ENCODE peak calls at places on chromosome 7, in four cellular contexts. S is psoas muscle; U is CD8-positive, alpha-beta T cell; E is AG04449. B is an unnamed sample.

GRCh38 chr7:29287366-29287765 is 92.8 kb downstream of the CHN2 start:
- DNase-seq in S (no peak), U (no peak), E (no peak), B (no peak)

GRCh38 chr7:17633099-17633498 is 307.2 kb downstream of the SNX13 start:
- DNase-seq in E (no peak), S (no peak), U (no peak), B (no peak)

GRCh38 chr7:47514818-47515217 is 67.1 kb downstream of the TNS3 start:
- DNase-seq in S (no peak), U (no peak), E (no peak), B (no peak)

GRCh38 chr7:101858437-101859385 is 41.3 kb downstream of the CUX1 start:
- DNase-seq in S (no peak), E (no peak), U (no peak), B (no peak)

GRCh38 chr7:50068850-50069551 is 24.0 kb downstream of the ZPBP start:
- DNase-seq in U (no peak), E (no peak), S (no peak), B (no peak)

GRCh38 chr7:38054199-38054598 is 123.8 kb upstream of the STARD3NL start:
- DNase-seq in E (no peak), S (no peak), U (no peak), B (no peak)

GRCh38 chr7:11557627-11558026 is 274.4 kb downstream of the THSD7A start:
- DNase-seq in U (no peak), S (no peak), E (no peak), B (no peak)

GRCh38 chr7:65251851-65252620 is 121.6 kb upstream of the ZNF92 start:
- DNase-seq in U (no peak), E (no peak), S (peak; percentile 56), B (peak; percentile 45)

GRCh38 chr7:131488361-131488760 is 68.1 kb downstream of the PODXL start:
- DNase-seq in S (no peak), U (no peak), E (no peak), B (no peak)
- TF ChIP-seq CTCF in S (peak; percentile 20), U (peak; percentile 34), E (no peak), B (no peak)

GRCh38 chr7:106094780-106095179 is 17.3 kb downstream of the SYPL1 start:
- DNase-seq in U (no peak), E (no peak), S (no peak), B (no peak)
- TF ChIP-seq CTCF in U (no peak), E (no peak), S (no peak), B (no peak)

DNA sequence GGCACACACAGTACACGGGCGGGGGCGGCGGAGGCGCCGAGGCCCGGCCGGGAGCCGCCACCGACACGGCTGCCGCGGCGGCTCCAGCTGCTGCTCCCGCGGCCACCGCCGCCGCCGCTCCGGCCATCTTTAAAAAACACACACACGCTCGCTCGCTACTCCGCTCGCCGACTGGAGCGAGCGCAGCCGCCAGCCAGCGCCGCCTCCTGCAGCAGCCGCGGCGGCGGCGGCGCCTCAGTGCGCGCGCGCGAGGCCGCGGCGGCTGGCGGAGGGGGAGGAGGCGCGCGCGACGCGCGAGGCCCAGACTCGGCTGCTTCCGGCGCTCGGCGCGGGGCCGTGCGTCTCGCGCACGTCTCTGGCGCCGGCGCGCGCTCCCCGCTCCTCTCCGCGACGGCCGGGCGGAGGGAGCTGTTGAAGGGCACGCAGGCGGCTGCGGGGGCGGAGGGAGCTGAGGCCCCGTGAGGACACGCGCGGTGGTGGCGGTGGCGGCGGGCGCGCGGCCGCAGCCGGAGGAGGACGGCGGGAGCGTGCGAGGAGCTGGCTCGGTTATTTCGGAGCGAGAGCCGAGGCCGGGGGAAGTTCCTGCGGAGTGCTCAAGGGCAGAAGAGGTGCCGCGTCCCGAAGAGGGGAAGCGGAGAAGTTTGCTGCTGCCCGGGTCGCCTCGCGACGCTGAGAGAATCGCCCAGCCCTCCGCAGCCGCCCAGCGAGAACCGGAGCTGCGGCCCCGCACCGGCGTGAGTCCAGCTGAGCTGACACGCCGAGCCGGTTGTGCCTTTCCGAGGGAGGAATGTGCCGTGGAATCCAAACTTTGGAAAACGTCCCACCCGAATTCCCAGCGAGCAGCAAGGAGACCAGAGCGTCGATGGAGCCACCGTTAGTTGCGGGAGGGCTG is at the start of gene KDM7A:
- DNase-seq in E (peak; percentile 36), S (peak; percentile 96), U (peak; percentile 82), B (peak; percentile 62)
- TF ChIP-seq CTCF in E (no peak), S (no peak), U (no peak), B (no peak)

DNA sequence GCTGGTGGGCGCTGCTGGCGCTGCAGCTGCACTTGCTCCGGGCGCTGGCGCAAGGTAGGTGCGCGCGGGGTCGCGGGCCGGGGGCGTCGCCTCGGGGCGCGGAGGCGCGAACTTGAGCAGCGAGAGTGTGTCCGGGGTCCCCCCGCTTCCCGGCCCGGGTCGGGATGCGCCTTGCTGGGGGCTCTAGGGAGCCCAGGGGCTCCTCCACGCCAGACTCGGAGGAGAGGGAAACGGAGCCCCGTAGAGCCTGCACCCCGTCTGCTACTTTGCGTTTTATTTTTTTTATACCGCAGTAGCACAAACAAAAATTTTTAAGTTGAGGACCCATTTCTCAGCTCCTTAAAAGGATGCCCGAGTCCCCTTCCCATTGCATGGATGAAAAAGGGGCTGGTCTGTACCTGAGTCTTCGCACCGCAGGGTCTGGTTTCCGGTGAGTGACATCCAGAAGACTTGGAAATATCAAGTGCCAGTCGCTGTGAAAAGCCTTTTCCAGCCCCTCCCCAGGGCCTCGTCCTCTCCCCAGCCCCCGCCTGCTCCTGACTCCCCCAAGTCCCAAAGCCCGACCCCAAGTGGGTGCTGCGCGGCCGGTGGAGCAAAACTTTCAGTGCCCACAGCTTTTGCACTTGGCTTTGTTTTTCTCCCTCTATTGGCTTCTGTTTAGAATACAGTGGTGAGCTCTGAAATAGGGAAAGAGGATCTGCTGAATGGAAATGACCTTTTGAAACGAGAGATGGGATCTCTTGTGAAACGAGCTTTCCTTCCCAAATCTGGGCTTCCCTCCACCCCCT is 973 bp downstream of the SDK1 start:
- DNase-seq in U (no peak), E (no peak), S (no peak), B (no peak)
- TF ChIP-seq CTCF in U (no peak), E (no peak), S (no peak), B (no peak)

DNA sequence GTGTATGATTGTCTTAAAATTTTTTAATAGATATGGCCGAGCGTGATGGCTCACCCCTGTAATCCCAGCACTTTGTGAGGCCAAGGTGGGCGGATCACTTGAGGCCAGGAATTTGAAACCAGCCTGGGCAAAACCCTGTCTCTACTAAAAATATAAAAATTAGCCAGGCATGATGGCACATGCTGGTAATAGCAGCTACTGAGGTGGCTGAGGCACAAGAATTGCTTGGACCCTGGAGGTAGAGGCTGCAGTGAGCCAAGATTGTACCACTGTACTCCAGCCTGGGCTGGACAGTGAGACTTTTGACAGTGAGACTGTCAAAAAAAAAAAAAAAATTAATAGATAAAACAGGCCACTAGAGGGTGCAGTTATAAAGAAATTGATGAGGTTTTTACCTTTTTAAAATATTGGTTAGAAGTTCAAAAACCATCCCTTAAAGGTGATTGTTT is 20.5 kb downstream of the NOM1 start:
- DNase-seq in U (no peak), S (no peak), E (no peak), B (no peak)
- TF ChIP-seq CTCF in U (peak; percentile 44), S (peak; percentile 48), E (no peak), B (peak; percentile 6)

GRCh38 chr7:111424768-111425167 is 137.5 kb downstream of the IMMP2L start:
- DNase-seq in S (no peak), U (no peak), E (no peak), B (no peak)

GRCh38 chr7:111433426-111433825 is 128.9 kb downstream of the IMMP2L start:
- DNase-seq in E (no peak), S (no peak), U (no peak), B (no peak)

DNA sequence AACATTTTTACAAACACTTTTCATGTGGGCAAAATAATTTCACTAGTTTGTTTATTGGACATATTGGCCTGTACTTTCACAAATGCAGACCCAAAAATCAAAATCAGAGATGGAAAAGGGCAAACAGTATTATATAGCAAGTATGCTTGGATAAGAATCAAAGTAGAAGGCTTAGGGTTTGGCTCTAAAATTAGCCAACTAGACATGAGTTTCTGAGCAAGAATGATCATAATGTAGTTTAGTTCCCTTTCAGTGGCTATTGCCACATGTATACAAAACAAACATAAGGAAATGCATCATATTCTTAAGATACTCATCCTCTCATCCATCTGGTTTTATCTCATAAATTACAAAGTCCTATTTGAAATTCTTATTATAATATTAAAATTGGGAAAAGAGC is 132.5 kb downstream of the IMMP2L start:
- DNase-seq in U (no peak), E (peak; percentile 36), S (no peak), B (no peak)
- TF ChIP-seq CTCF in U (no peak), E (no peak), S (no peak), B (no peak)

GRCh38 chr7:145168427-145168826 is 332.6 kb upstream of the TPK1 start:
- DNase-seq in E (no peak), S (no peak), U (no peak), B (no peak)

GRCh38 chr7:145175366-145175765 is 339.5 kb upstream of the TPK1 start:
- DNase-seq in S (no peak), E (no peak), U (no peak), B (no peak)

GRCh38 chr7:145168879-145169278 is 333.0 kb upstream of the TPK1 start:
- DNase-seq in U (no peak), S (no peak), E (no peak), B (no peak)

GRCh38 chr7:145169908-145170307 is 334.1 kb upstream of the TPK1 start:
- DNase-seq in U (no peak), S (no peak), E (no peak), B (no peak)
- TF ChIP-seq CTCF in U (no peak), S (no peak), E (no peak), B (no peak)

B was measured in D721Med.